ENCODE peak calls at places on chromosomes 2 and 18, in five cellular contexts. V is transverse colon, U is thoracic aorta, T is Calu3, Q is heart left ventricle. F is an unnamed sample.

GRCh38 chr2:209642146-209642815 is 129.4 kb upstream of the UNC80 start:
- DNase-seq in T (no peak), Q (no peak), U (no peak), V (no peak), F (no peak)

GRCh38 chr2:118705032-118705431 is 142.4 kb downstream of the EN1 start:
- DNase-seq in U (no peak), Q (no peak), T (no peak), V (no peak), F (no peak)

GRCh38 chr2:85988210-85988913 is 99.6 kb upstream of the ST3GAL5 start:
- DNase-seq in U (no peak), V (no peak), T (no peak), Q (no peak), F (no peak)

GRCh38 chr2:100921685-100922161 is 80.4 kb upstream of the RPL31 start:
- DNase-seq in Q (no peak), V (no peak), U (no peak), T (no peak), F (no peak)

GRCh38 chr2:43343573-43344304 is 117.3 kb upstream of the ZFP36L2 start:
- DNase-seq in Q (no peak), U (peak), V (peak), T (no peak), F (peak)

GRCh38 chr2:5365871-5366461 is 326.2 kb upstream of the SOX11 start:
- DNase-seq in Q (peak), U (no peak), V (peak), T (peak), F (peak)

GRCh38 chr2:136125226-136125625 is 7.3 kb upstream of the CXCR4 start:
- DNase-seq in V (no peak), Q (no peak), U (no peak), T (no peak), F (no peak)

GRCh38 chr2:79977782-79978181 is 326.8 kb downstream of the LRRTM1 start:
- DNase-seq in Q (no peak), T (no peak), V (no peak), U (no peak), F (no peak)

GRCh38 chr18:23864620-23865019 is 149.9 kb upstream of the TTC39C start:
- DNase-seq in U (no peak), V (no peak), Q (no peak), T (no peak), F (no peak)

GRCh38 chr18:58863539-58864145 is 1.0 kb upstream of the ZNF532 start:
- DNase-seq in T (peak), V (peak), U (no peak), Q (peak), F (peak)

GRCh38 chr18:52670903-52671302 is 330.9 kb downstream of the DCC start:
- DNase-seq in V (no peak), U (no peak), Q (no peak), T (peak), F (no peak)
- TF ChIP-seq CTCF in V (no peak), U (no peak), Q (no peak), T (no peak), F (peak)

GRCh38 chr2:54254180-54254579 is 1.8 kb downstream of the TSPYL6 start:
- DNase-seq in Q (no peak), V (no peak), U (no peak), T (no peak), F (no peak)
- TF ChIP-seq CTCF in Q (no peak), V (no peak), U (no peak), T (no peak), F (no peak)

GRCh38 chr2:239227111-239227581 is 173.7 kb downstream of the HDAC4 start:
- DNase-seq in U (no peak), Q (no peak), T (no peak), V (no peak), F (peak)

GRCh38 chr2:239226677-239227076 is 174.1 kb downstream of the HDAC4 start:
- DNase-seq in T (peak), Q (no peak), U (no peak), V (no peak), F (peak)

GRCh38 chr2:239225456-239225855 is 175.4 kb downstream of the HDAC4 start:
- DNase-seq in U (no peak), T (no peak), V (no peak), Q (no peak), F (peak)

GRCh38 chr2:239227661-239228371 is 173.0 kb downstream of the HDAC4 start:
- DNase-seq in Q (no peak), V (no peak), T (no peak), U (no peak), F (no peak)

GRCh38 chr2:239225921-239226561 is 174.8 kb downstream of the HDAC4 start:
- DNase-seq in Q (no peak), U (no peak), V (no peak), T (no peak), F (no peak)
- TF ChIP-seq CTCF in Q (no peak), U (no peak), V (no peak), T (no peak), F (no peak)

DNA sequence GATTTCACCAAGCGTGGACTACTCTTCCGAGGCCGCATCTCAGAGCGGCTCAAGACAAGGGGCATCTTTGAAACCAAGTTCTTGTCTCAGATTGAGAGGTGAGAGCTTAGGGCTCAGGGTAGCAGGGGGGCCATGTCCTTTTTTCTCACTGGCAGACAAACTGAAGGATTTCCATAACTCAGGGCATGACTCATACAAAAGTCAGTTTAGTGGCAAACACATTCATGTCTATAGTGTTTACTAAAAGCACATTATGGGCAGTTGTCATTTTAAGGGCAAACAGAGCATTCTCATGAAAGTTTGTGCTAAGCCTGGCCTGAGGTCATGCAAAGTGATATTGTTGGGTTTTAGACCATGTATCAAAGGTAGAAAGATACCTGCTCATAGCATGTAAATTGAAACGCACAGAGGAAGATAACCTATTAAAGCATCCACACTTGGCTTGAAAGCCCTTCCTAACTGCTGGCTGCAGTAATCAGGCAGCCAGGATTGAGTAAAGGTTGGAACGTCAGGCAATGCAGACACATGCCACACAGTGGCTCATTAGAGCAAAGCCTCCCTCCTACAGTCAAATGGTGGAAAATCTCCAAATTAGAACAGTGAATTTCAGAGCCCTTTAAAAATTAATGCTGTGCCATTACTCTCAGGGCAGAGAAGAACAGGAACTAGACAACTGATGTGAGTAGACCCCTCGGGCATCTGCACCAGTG is 54.2 kb downstream of the HK2 start:
- DNase-seq in Q (no peak), V (no peak), T (no peak), U (no peak), F (no peak)
- TF ChIP-seq CTCF in Q (no peak), V (no peak), T (no peak), U (no peak), F (no peak)

GRCh38 chr2:47016172-47016913 is 100.7 kb upstream of the MCFD2 start:
- DNase-seq in V (peak), T (peak), U (no peak), Q (peak), F (peak)
- TF ChIP-seq CTCF in V (no peak), T (no peak), U (no peak), Q (no peak), F (no peak)

DNA sequence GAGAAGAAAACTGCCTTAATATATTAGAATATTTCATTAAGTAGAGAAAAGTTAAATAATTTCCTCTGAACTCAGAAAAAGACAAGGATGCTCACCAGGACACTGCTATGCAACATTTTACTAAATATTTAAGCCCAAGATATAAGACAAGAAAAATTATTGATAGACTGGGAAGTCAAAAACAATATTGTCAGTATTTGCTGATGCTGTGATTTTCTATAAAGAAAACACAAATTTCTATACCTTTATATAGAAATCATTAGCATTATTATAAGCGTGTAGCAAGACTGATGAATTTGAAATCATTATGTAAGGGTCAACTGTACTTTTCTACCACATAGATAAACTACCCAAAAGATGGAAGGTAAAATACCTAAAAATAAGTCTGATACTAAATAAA is 451.0 kb downstream of the RNF144A start:
- DNase-seq in V (no peak), T (no peak), U (no peak), Q (no peak), F (no peak)
- TF ChIP-seq CTCF in V (no peak), T (no peak), U (no peak), Q (no peak), F (no peak)

F was measured in pancreas.